ENCODE peak calls at places on chromosomes 11 and 22, in nine cellular contexts. X, Z, B, V, P, S, G, H and M are unnamed samples.

GRCh38 chr22:31295831-31296230 is 3.5 kb upstream of the PIK3IP1 start:
- DNase-seq in X (no peak), P (no peak), B (no peak), S (no peak), Z (no peak), H (peak; percentile 33), G (no peak), V (no peak), M (no peak)

GRCh38 chr11:67014343-67014742 is 8.6 kb upstream of the SYT12 start:
- DNase-seq in Z (no peak), S (no peak), B (no peak), V (no peak), G (no peak), H (no peak), P (no peak), X (no peak), M (no peak)

GRCh38 chr11:64013141-64013896 is 22.4 kb upstream of the FLRT1 start:
- DNase-seq in X (no peak), B (no peak), H (no peak), S (no peak), Z (no peak), P (no peak), G (no peak), V (no peak), M (no peak)

GRCh38 chr11:20840341-20840740 is 171.0 kb downstream of the NELL1 start:
- DNase-seq in Z (no peak), B (no peak), V (no peak), S (peak; percentile 44), G (no peak), X (no peak), H (no peak), P (no peak), M (no peak)

GRCh38 chr11:1219836-1220810 is 2.7 kb upstream of the MUC5B start:
- DNase-seq in B (no peak), H (peak; percentile 53), V (no peak), G (no peak), S (no peak), X (no peak), Z (no peak), P (no peak), M (peak; percentile 61)

GRCh38 chr11:34464591-34465036 is 25.9 kb downstream of the CAT start:
- DNase-seq in X (no peak), B (no peak), P (no peak), Z (no peak), S (no peak), H (no peak), G (peak; percentile 78), V (no peak), M (no peak)

GRCh38 chr11:113114452-113115027 is 153.3 kb downstream of the NCAM1 start:
- DNase-seq in G (peak; percentile 33), V (no peak), P (peak; percentile 5), H (peak; percentile 63), X (peak; percentile 10), Z (peak; percentile 31), B (no peak), S (peak; percentile 29), M (peak; percentile 67)

GRCh38 chr11:126990716-126991480 is 9.7 kb downstream of the KIRREL3 start:
- DNase-seq in H (peak; percentile 10), B (no peak), G (no peak), P (no peak), S (no peak), V (no peak), Z (no peak), X (no peak), M (no peak)

GRCh38 chr11:122365545-122366380 is 249.7 kb upstream of the BLID start:
- DNase-seq in P (no peak), H (peak; percentile 24), V (no peak), B (no peak), S (no peak), G (no peak), Z (no peak), X (no peak), M (no peak)

GRCh38 chr11:69587454-69588081 is 53.4 kb upstream of the CCND1 start:
- DNase-seq in V (no peak), G (no peak), X (no peak), P (no peak), S (no peak), Z (peak; percentile 69), B (no peak), H (peak; percentile 9), M (no peak)

GRCh38 chr22:47328550-47329243 is 566.2 kb downstream of the TBC1D22A start:
- DNase-seq in G (peak; percentile 81), H (peak; percentile 94), V (no peak), X (no peak), Z (peak; percentile 89), S (no peak), B (no peak), P (no peak), M (peak; percentile 45)

GRCh38 chr11:126146454-126147192 is 64.8 kb downstream of the RPUSD4 start:
- DNase-seq in V (no peak), X (no peak), H (no peak), P (no peak), S (peak; percentile 94), B (no peak), Z (no peak), G (no peak), M (no peak)

GRCh38 chr11:13875643-13876042 is 86.9 kb upstream of the SPON1 start:
- DNase-seq in G (no peak), B (no peak), V (no peak), P (no peak), Z (no peak), H (no peak), X (no peak), S (no peak), M (no peak)

GRCh38 chr11:78853521-78853920 is 278.9 kb upstream of the NARS2 start:
- DNase-seq in V (no peak), Z (no peak), X (no peak), S (no peak), G (no peak), P (no peak), H (no peak), B (no peak), M (no peak)

GRCh38 chr11:123702137-123702536 is 39.3 kb downstream of the ZNF202 start:
- DNase-seq in P (no peak), V (no peak), Z (peak; percentile 7), H (peak; percentile 17), X (no peak), B (no peak), S (no peak), G (no peak), M (no peak)

GRCh38 chr11:44443836-44444769 is 121.4 kb upstream of the CD82 start:
- DNase-seq in H (no peak), G (no peak), P (no peak), X (no peak), B (no peak), S (no peak), Z (no peak), V (no peak), M (no peak)

GRCh38 chr22:20422965-20423635 is 14.5 kb downstream of the SCARF2 start:
- DNase-seq in B (no peak), V (no peak), H (peak; percentile 56), G (no peak), P (no peak), X (no peak), S (no peak), Z (no peak), M (peak; percentile 78)

GRCh38 chr22:35435201-35435712 is 35.3 kb downstream of the MCM5 start:
- DNase-seq in V (no peak), P (no peak), H (no peak), Z (no peak), B (no peak), G (no peak), X (no peak), S (no peak), M (no peak)

GRCh38 chr11:33268945-33269567 is 11.9 kb downstream of the HIPK3 start:
- DNase-seq in P (no peak), S (no peak), V (no peak), Z (no peak), G (no peak), X (no peak), B (no peak), H (peak; percentile 59), M (no peak)

GRCh38 chr22:32803020-32803758 is 1.7 kb downstream of the TIMP3 start:
- DNase-seq in S (no peak), H (no peak), G (no peak), P (no peak), B (no peak), Z (no peak), X (no peak), V (no peak), M (no peak)

GRCh38 chr11:15563054-15563453 is 448.3 kb downstream of the INSC start:
- DNase-seq in H (no peak), X (no peak), Z (no peak), V (no peak), G (no peak), P (no peak), S (peak; percentile 55), B (no peak), M (no peak)

GRCh38 chr22:39242809-39243442 is 1.9 kb downstream of the PDGFB start:
- DNase-seq in V (no peak), X (peak; percentile 40), H (no peak), G (no peak), Z (no peak), S (peak; percentile 29), P (no peak), B (no peak), M (no peak)

GRCh38 chr22:41001722-41002122 is 50.5 kb downstream of the RBX1 start:
- DNase-seq in V (no peak), H (peak; percentile 46), S (no peak), P (no peak), X (no peak), B (no peak), Z (peak; percentile 11), G (no peak), M (no peak)

GRCh38 chr22:40626826-40627225 is 9.7 kb downstream of the MRTFA start:
- DNase-seq in Z (no peak), P (no peak), X (no peak), S (no peak), H (peak; percentile 30), G (no peak), B (no peak), V (no peak), M (no peak)

GRCh38 chr11:134843735-134844134 is 431.7 kb upstream of the B3GAT1 start:
- DNase-seq in P (no peak), H (no peak), G (no peak), Z (no peak), X (no peak), B (no peak), V (no peak), S (no peak), M (no peak)

GRCh38 chr11:125941241-125941605 is 4.6 kb upstream of the VSIG10L2 start:
- DNase-seq in P (no peak), V (no peak), B (no peak), G (no peak), Z (no peak), H (no peak), S (no peak), X (no peak), M (no peak)

GRCh38 chr11:22703040-22703439 is 36.6 kb downstream of the GAS2 start:
- DNase-seq in H (peak; percentile 71), S (no peak), X (peak; percentile 18), V (no peak), B (no peak), G (no peak), P (no peak), Z (peak; percentile 63), M (no peak)

GRCh38 chr22:43884600-43885318 is 7.1 kb downstream of the PNPLA5 start:
- DNase-seq in X (peak; percentile 76), G (peak; percentile 78), P (no peak), H (peak; percentile 52), S (no peak), V (peak; percentile 6), B (no peak), Z (peak; percentile 11), M (peak; percentile 78)

GRCh38 chr11:10438451-10438850 is 16.6 kb upstream of the AMPD3 start:
- DNase-seq in X (no peak), Z (peak; percentile 48), B (no peak), S (no peak), V (no peak), G (no peak), H (no peak), P (no peak), M (no peak)

GRCh38 chr22:23113067-23113846 is 28.5 kb downstream of the RSPH14 start:
- DNase-seq in Z (no peak), P (no peak), B (peak; percentile 24), H (peak; percentile 49), G (no peak), S (peak; percentile 67), X (no peak), V (no peak), M (peak; percentile 34)

GRCh38 chr11:64758330-64759079 is 1.3 kb downstream of the PYGM start:
- DNase-seq in Z (no peak), X (no peak), V (no peak), P (no peak), H (no peak), S (no peak), B (no peak), G (no peak), M (no peak)